ENCODE peak calls at places on chromosome 12, in four cellular contexts. L is endothelial cell of umbilical vein, V is K562, H is WTC11. O is an unnamed sample.
A peak's percentile ranks its signal among the peaks of the same experiment; 100 is the strongest.

GRCh38 chr12:121390856-121391255 is 9.1 kb upstream of the RNF34 start:
- DNase-seq in L (no peak), V (no peak), H (no peak), O (no peak)

GRCh38 chr12:69662764-69663163 is 36.3 kb downstream of the BEST3 start:
- DNase-seq in L (no peak), V (no peak), H (no peak), O (no peak)

GRCh38 chr12:117042171-117042809 is 56.9 kb downstream of the TESC start:
- DNase-seq in L (peak; percentile 26), V (peak; percentile 98), H (no peak), O (peak; percentile 63)

GRCh38 chr12:123270380-123271181 is 1.1 kb downstream of the CDK2AP1 start:
- DNase-seq in L (no peak), V (no peak), H (no peak), O (peak; percentile 62)

GRCh38 chr12:57223191-57224165 is 6.0 kb upstream of the SHMT2 start:
- DNase-seq in L (no peak), V (no peak), H (no peak), O (no peak)

GRCh38 chr12:11804130-11804529 is 154.7 kb downstream of the ETV6 start:
- DNase-seq in L (no peak), V (no peak), H (no peak), O (no peak)

GRCh38 chr12:123139926-123140674 is 10.8 kb downstream of the PITPNM2 start:
- DNase-seq in L (peak; percentile 24), V (no peak), H (no peak), O (peak; percentile 57)

GRCh38 chr12:130904064-130904463 is 32.2 kb downstream of the RAN start:
- DNase-seq in L (no peak), V (no peak), H (no peak), O (no peak)

GRCh38 chr12:127230843-127231260 is 1036.1 kb upstream of the TMEM132C start:
- DNase-seq in L (no peak), V (no peak), H (no peak), O (peak; percentile 7)

GRCh38 chr12:104707179-104707578 is 250.4 kb downstream of the CHST11 start:
- DNase-seq in L (no peak), V (no peak), H (no peak), O (no peak)

DNA sequence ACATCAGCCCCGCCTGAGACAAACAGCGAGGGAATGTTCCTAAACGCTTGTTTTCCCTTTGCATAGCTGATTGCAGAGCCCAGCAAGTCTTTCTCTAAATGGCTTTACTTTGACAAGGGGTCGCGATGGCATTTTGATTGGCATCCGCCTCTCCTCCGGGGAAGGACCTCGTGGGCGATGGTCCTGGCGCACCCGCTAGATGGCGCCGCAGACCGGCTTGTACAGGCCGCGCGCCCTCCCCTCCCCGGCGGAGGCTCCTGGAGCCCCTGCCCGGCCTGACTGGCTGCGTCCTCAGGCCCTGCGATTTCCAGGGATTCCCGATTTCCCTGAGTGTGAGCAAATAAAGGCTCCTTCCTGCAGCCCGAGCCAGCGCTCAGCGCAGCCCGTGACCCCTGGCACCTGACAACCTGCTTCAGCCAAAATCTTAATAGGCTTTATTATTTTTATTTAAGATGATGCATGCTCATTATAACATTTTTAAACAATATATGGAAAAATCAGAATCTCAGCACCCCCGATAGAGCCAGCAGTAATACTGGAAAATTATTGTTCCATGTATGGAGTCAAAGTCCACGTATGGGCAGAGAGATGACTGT is 468.3 kb downstream of the AACS start:
- DNase-seq in L (no peak), V (peak; percentile 70), H (peak; percentile 86), O (peak; percentile 64)
- TF ChIP-seq MAX in L (no peak), V (no peak), H (no peak), O (peak; percentile 55)

GRCh38 chr12:94832780-94833760 is 170.4 kb downstream of the NDUFA12 start:
- DNase-seq in L (no peak), V (no peak), H (peak; percentile 48), O (no peak)
- TF ChIP-seq MAX in L (no peak), V (no peak), H (no peak), O (no peak)

DNA sequence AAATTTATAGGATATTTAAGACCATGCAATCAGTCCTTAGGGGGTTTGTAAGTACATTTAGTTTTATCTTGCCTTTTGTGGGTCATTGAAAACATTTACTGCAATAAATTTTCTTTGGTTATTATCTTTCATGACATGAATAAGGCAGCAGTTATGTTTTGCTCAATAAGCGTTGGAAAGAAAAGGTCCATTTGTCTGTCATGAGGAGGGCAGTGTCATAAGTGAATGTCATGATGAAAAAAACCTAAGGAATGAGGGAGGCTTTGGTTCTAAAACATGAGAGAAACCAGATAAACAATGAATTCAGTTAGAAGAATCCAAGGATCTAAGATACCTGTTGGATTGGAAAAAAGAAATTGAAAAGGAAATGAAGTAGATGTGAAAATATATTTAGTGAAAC is 209.4 kb downstream of the NAV3 start:
- DNase-seq in L (no peak), V (no peak), H (no peak), O (no peak)
- TF ChIP-seq MAX in L (no peak), V (no peak), H (no peak), O (no peak)

GRCh38 chr12:17322090-17322489 is 716.1 kb upstream of the LMO3 start:
- DNase-seq in L (no peak), V (no peak), H (no peak), O (no peak)

DNA sequence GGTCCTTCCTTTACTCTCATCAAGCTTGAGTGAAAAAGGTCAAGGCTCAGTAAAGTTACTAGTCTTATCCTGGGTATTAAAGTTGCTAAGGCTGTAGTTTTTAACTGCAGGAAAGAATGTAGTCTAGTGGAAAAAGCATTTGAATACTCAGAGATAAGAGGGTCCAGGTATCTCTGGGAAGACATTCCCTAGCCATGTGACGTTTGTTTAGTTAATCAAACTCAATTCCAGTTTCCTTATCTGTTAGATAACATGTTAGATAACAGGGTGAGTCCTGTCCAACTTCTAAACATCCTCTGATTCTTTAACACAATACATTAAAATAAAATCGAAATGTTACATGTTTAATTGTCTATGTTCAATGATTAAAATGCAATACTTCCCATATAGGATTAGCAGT is 720.7 kb upstream of the LMO3 start:
- DNase-seq in L (no peak), V (no peak), H (no peak), O (no peak)
- TF ChIP-seq MAX in L (no peak), V (no peak), H (no peak), O (no peak)

O was measured in NB4.